ENCODE peak calls at places on chromosome 6, in seven cellular contexts. D, A, Y, V, N, K and Q are unnamed samples.

GRCh38 chr6:74018825-74019224 is 322.8 kb downstream of the CD109 start:
- DNase-seq in V (no peak), A (no peak), N (no peak), Y (no peak), K (no peak), D (peak; percentile 33), Q (peak; percentile 75)

GRCh38 chr6:33755070-33755869 is 8.6 kb upstream of the IP6K3 start:
- DNase-seq in N (no peak), A (no peak), Y (no peak), V (no peak), D (no peak), K (no peak), Q (no peak)

GRCh38 chr6:5537967-5538366 is 276.7 kb downstream of the FARS2 start:
- DNase-seq in Y (no peak), D (peak; percentile 31), V (no peak), N (no peak), K (no peak), A (no peak), Q (no peak)

GRCh38 chr6:45599053-45599452 is 221.3 kb upstream of the SUPT3H start:
- DNase-seq in N (no peak), V (no peak), A (no peak), D (no peak), K (no peak), Y (no peak), Q (no peak)

GRCh38 chr6:45808917-45809316 is 206.7 kb downstream of the CLIC5 start:
- DNase-seq in Y (no peak), V (peak; percentile 22), A (no peak), K (no peak), D (no peak), N (no peak), Q (no peak)

GRCh38 chr6:158219229-158219628 is 51.1 kb downstream of the GTF2H5 start:
- DNase-seq in V (no peak), A (no peak), D (peak; percentile 96), K (no peak), Y (no peak), N (no peak), Q (peak; percentile 97)

GRCh38 chr6:21748343-21749063 is 155.0 kb downstream of the SOX4 start:
- DNase-seq in Y (no peak), D (peak; percentile 61), K (no peak), A (no peak), V (peak; percentile 60), N (no peak), Q (no peak)

GRCh38 chr6:122678841-122679240 is 68.6 kb downstream of the PKIB start:
- DNase-seq in A (no peak), K (no peak), N (no peak), V (peak; percentile 14), Y (no peak), D (no peak), Q (no peak)

GRCh38 chr6:35368038-35368887 is 25.9 kb downstream of the PPARD start:
- DNase-seq in D (peak; percentile 83), N (no peak), K (peak; percentile 83), A (no peak), V (no peak), Y (no peak), Q (peak; percentile 70)

GRCh38 chr6:19892250-19892649 is 55.1 kb downstream of the ID4 start:
- DNase-seq in Y (no peak), D (no peak), A (no peak), K (peak; percentile 98), V (peak; percentile 22), N (no peak), Q (no peak)

GRCh38 chr6:68976260-68976659 is 341.2 kb downstream of the ADGRB3 start:
- DNase-seq in A (no peak), K (no peak), D (no peak), N (no peak), Y (no peak), V (no peak), Q (no peak)

GRCh38 chr6:151058021-151058733 is 181.6 kb upstream of the AKAP12 start:
- DNase-seq in N (peak; percentile 34), A (no peak), Y (no peak), D (no peak), V (no peak), K (no peak), Q (no peak)

GRCh38 chr6:81753709-81754678 is 1.5 kb upstream of the TENT5A start:
- DNase-seq in Y (peak; percentile 75), A (peak; percentile 57), N (peak; percentile 87), V (peak; percentile 73), K (peak; percentile 77), D (peak; percentile 59), Q (peak; percentile 70)

GRCh38 chr6:105985816-105986632 is 100.1 kb upstream of the PRDM1 start:
- DNase-seq in N (peak; percentile 64), D (no peak), K (no peak), V (peak; percentile 55), A (peak; percentile 36), Y (peak; percentile 59), Q (peak; percentile 79)

GRCh38 chr6:1404066-1404712 is 14.8 kb downstream of the FOXF2 start:
- DNase-seq in D (peak; percentile 76), Y (no peak), A (no peak), K (no peak), N (no peak), V (no peak), Q (no peak)

GRCh38 chr6:145009691-145010090 is 724.6 kb downstream of the UTRN start:
- DNase-seq in A (no peak), Y (no peak), D (peak; percentile 37), V (no peak), K (no peak), N (no peak), Q (peak; percentile 32)

GRCh38 chr6:7241709-7242645 is 71.0 kb downstream of the SSR1 start:
- DNase-seq in Y (no peak), D (peak; percentile 48), K (no peak), V (no peak), N (no peak), A (no peak), Q (peak; percentile 41)

GRCh38 chr6:93369586-93370134 is 49.7 kb downstream of the EPHA7 start:
- DNase-seq in V (no peak), N (no peak), A (no peak), Y (no peak), D (no peak), K (no peak), Q (no peak)

GRCh38 chr6:106253731-106254130 is 71.8 kb downstream of the ATG5 start:
- DNase-seq in D (peak; percentile 31), A (no peak), V (no peak), Y (no peak), K (no peak), N (no peak), Q (no peak)

GRCh38 chr6:75424610-75425548 is 68.7 kb downstream of the FILIP1 start:
- DNase-seq in D (peak; percentile 43), A (no peak), V (no peak), N (no peak), K (no peak), Y (no peak), Q (no peak)

GRCh38 chr6:75429304-75429703 is 64.3 kb downstream of the FILIP1 start:
- DNase-seq in K (no peak), Y (no peak), V (no peak), D (no peak), N (no peak), A (no peak), Q (no peak)

GRCh38 chr6:75430631-75431345 is 62.8 kb downstream of the FILIP1 start:
- DNase-seq in D (no peak), V (no peak), Y (no peak), A (no peak), N (no peak), K (no peak), Q (no peak)

GRCh38 chr6:75428204-75428603 is 65.4 kb downstream of the FILIP1 start:
- DNase-seq in V (no peak), Y (no peak), A (no peak), D (no peak), K (no peak), N (no peak), Q (no peak)

DNA sequence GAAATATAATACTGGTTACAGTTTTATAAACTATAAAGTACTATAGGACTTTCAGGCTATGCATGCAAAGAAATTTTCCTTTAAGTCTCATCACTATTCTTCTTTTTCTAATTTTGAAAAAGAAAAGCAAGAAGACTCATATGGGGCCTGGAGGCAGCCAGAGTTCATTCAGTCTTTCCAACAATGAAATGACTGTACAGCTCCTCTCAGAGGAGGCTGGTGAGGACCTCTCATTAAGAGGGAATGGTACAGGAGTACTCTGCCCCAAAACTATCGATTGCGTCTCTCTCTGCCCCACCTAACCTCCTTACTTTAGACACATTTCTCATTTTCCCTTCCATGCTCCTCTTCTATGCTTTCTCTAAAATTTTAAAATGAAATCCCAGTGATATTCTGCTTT is 66.3 kb downstream of the FILIP1 start:
- DNase-seq in Y (no peak), A (no peak), K (no peak), D (no peak), N (no peak), V (no peak), Q (no peak)
- H4K8ac ChIP-seq in Y (no peak overlapping the region), A (no peak overlapping the region), K (no peak overlapping the region), D (no peak overlapping the region), N (no peak overlapping the region), V (no peak overlapping the region), Q (no peak overlapping the region)

GRCh38 chr6:99940582-99940981 is 53.4 kb downstream of the MCHR2 start:
- DNase-seq in V (peak; percentile 33), K (no peak), Y (peak; percentile 38), A (no peak), D (no peak), N (no peak), Q (no peak)
- H4K8ac ChIP-seq in V (no peak overlapping the region), K (no peak overlapping the region), Y (no peak overlapping the region), A (no peak overlapping the region), D (no peak overlapping the region), N (no peak overlapping the region), Q (no peak overlapping the region)

GRCh38 chr6:167093406-167093921 is 29.4 kb upstream of the CCR6 start:
- DNase-seq in V (no peak), Y (no peak), A (no peak), K (no peak), N (no peak), D (no peak), Q (no peak)

GRCh38 chr6:167094820-167095637 is 27.9 kb upstream of the CCR6 start:
- DNase-seq in Y (no peak), V (no peak), K (no peak), D (no peak), A (no peak), N (no peak), Q (no peak)

GRCh38 chr6:167093922-167094432 is 28.9 kb upstream of the CCR6 start:
- DNase-seq in K (peak; percentile 25), N (no peak), Y (no peak), D (no peak), A (no peak), V (no peak), Q (no peak)

GRCh38 chr6:167095888-167096287 is 27.0 kb upstream of the CCR6 start:
- DNase-seq in D (no peak), A (no peak), V (no peak), K (no peak), Y (no peak), N (no peak), Q (no peak)

GRCh38 chr6:167094436-167094819 is 28.5 kb upstream of the CCR6 start:
- DNase-seq in Y (no peak), A (no peak), K (peak; percentile 52), D (no peak), V (peak; percentile 78), N (no peak), Q (no peak)
- H4K8ac ChIP-seq in Y (no peak overlapping the region), A (no peak overlapping the region), K (no peak overlapping the region), D (no peak overlapping the region), V (no peak overlapping the region), N (no peak overlapping the region), Q (no peak overlapping the region)

DNA sequence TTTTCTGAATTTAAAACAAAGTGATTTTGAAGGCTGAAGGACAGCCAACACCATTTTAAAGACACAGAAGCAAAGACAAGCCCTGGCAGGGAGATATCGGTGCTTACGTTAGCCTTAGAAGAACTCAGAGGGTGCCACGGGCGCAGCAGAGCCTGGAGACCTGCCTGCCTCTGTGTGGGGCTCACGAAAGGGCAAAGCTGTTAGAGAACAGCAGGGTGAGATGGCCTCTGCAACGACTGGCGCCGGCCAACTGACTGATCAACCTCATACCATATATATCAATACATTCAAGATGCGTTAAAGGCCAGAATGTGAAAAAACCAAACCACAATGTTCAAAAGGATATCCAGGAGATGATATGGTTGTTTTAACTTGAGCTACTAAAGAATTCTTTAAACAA is 151.0 kb upstream of the RPS6KA2 start:
- DNase-seq in V (no peak), N (no peak), D (no peak), A (no peak), Y (no peak), K (no peak), Q (no peak)
- H4K8ac ChIP-seq in V (no peak overlapping the region), N (no peak overlapping the region), D (no peak overlapping the region), A (no peak overlapping the region), Y (no peak overlapping the region), K (no peak overlapping the region), Q (no peak overlapping the region)